ENCODE peak calls at places on chromosomes 5 and 9, in ten cellular contexts. D is H9, S is psoas muscle, Y is GM23248, B is A172, R is EH, N is fibroblast of mammary gland, A is fibroblast of lung, M is kidney tubule cell, I is hepatic stellate cell. E is an unnamed sample.

GRCh38 chr9:3659647-3660046 is 133.8 kb upstream of the RFX3 start:
- DNase-seq in S (no peak), B (no peak), Y (no peak), D (no peak), I (no peak), A (no peak), R (no peak), N (no peak), M (no peak), E (no peak)

GRCh38 chr9:35972093-35972492 is 14.1 kb upstream of the OR2S2 start:
- DNase-seq in A (no peak), D (peak), M (no peak), R (no peak), I (no peak), S (no peak), B (no peak), Y (no peak), N (no peak), E (peak)

GRCh38 chr9:1619915-1620705 is 395.0 kb upstream of the SMARCA2 start:
- DNase-seq in B (no peak), D (no peak), M (peak), I (no peak), N (peak), R (no peak), Y (peak), S (no peak), A (peak), E (no peak)

GRCh38 chr5:43413966-43414365 is 1.8 kb upstream of the CCL28 start:
- DNase-seq in Y (no peak), B (no peak), R (no peak), D (no peak), S (no peak), I (no peak), N (no peak), A (no peak), M (no peak), E (no peak)

GRCh38 chr5:89374144-89374784 is 491.3 kb upstream of the MEF2C start:
- DNase-seq in D (no peak), A (no peak), M (no peak), I (no peak), B (no peak), S (no peak), Y (no peak), N (no peak), R (no peak), E (no peak)

GRCh38 chr5:79868271-79868670 is 122.8 kb downstream of the MTX3 start:
- DNase-seq in N (no peak), R (no peak), I (no peak), D (no peak), S (no peak), B (no peak), Y (no peak), A (no peak), M (no peak), E (no peak)

GRCh38 chr9:119184265-119184936 is 184.8 kb downstream of the BRINP1 start:
- DNase-seq in B (no peak), A (no peak), R (no peak), D (no peak), I (no peak), S (no peak), Y (no peak), N (no peak), M (no peak), E (no peak)

GRCh38 chr5:43288269-43288831 is 24.9 kb downstream of the HMGCS1 start:
- DNase-seq in D (no peak), Y (no peak), R (no peak), A (no peak), N (no peak), B (no peak), S (no peak), M (no peak), I (no peak), E (no peak)

GRCh38 chr5:82057051-82057450 is 85.2 kb downstream of the ATG10 start:
- DNase-seq in A (no peak), I (no peak), Y (no peak), M (peak), S (no peak), D (no peak), B (no peak), R (peak), N (no peak), E (no peak)

GRCh38 chr9:103734471-103734870 is 359.6 kb upstream of the SMC2 start:
- DNase-seq in R (no peak), M (no peak), N (peak), D (no peak), S (no peak), I (no peak), A (no peak), B (no peak), Y (no peak), E (no peak)

GRCh38 chr9:87640385-87640795 is 85.5 kb upstream of the CTSL start:
- DNase-seq in B (peak), D (no peak), N (peak), M (peak), S (no peak), A (peak), R (peak), Y (no peak), I (no peak), E (no peak)

GRCh38 chr5:146052780-146053179 is 52.6 kb downstream of the PLAC8L1 start:
- DNase-seq in N (no peak), A (no peak), B (no peak), D (no peak), Y (no peak), I (no peak), M (no peak), S (no peak), R (no peak), E (no peak)

GRCh38 chr9:130977811-130978221 is 31.2 kb upstream of the LAMC3 start:
- DNase-seq in B (no peak), D (peak), S (no peak), A (no peak), M (no peak), I (no peak), R (no peak), Y (no peak), N (no peak), E (no peak)

E was measured in WTC11.